ENCODE peak calls at places on chromosomes 5 and 9, in ten cellular contexts. X is activated naive CD4-positive, alpha-beta T cell treated with Interleukin-2 at 50 U/mL for 16 hours; Y is GM04504; C is stimulated activated naive B cell treated with anti-CD40 and anti-IgM and Interleukin-4, amounts not matched to agents 10 μg/mL and 1 μg/mL and 100 μg/mL, for 72 hours; W is fibroblast of lung; Q is adrenal gland; S is AG10803; U is bronchial epithelial cell; R is COR-L47; N is fibroblast of villous mesenchyme. E is an unnamed sample.

GRCh38 chr9:3788211-3788610 is 262.4 kb upstream of the RFX3 start:
- DNase-seq in X (no peak), C (no peak), R (no peak), S (no peak), Q (no peak), W (no peak), U (no peak), Y (no peak), N (no peak), E (no peak)

GRCh38 chr5:105619725-105620124 is 2051.0 kb downstream of the EFNA5 start:
- DNase-seq in Y (no peak), R (no peak), X (no peak), S (no peak), U (no peak), C (no peak), N (no peak), Q (no peak), W (no peak), E (no peak)

GRCh38 chr9:119961774-119962408 is 592.7 kb upstream of the BRINP1 start:
- DNase-seq in Y (no peak), U (peak), W (no peak), Q (peak), X (no peak), N (peak), S (no peak), C (no peak), R (no peak), E (peak)

GRCh38 chr9:122941560-122942234 is 877 bp downstream of the RABGAP1 start:
- DNase-seq in S (peak), Q (peak), N (peak), Y (peak), W (peak), R (no peak), C (peak), X (no peak), U (peak), E (peak)

GRCh38 chr5:3325206-3325605 is 270.4 kb upstream of the IRX1 start:
- DNase-seq in C (no peak), W (peak), Y (no peak), N (no peak), S (peak), R (no peak), U (peak), Q (no peak), X (no peak), E (no peak)

GRCh38 chr9:82127993-82128710 is 139.6 kb downstream of the SPATA31D1 start:
- DNase-seq in U (no peak), S (no peak), Q (no peak), C (peak), R (no peak), Y (no peak), X (no peak), N (no peak), W (no peak), E (no peak)

GRCh38 chr9:135608294-135608998 is 30.9 kb downstream of the GLT6D1 start:
- DNase-seq in R (no peak), C (no peak), W (no peak), X (no peak), Q (no peak), Y (no peak), S (no peak), U (no peak), N (no peak), E (no peak)

GRCh38 chr5:98769006-98769255 is 4.5 kb upstream of the RGMB start:
- DNase-seq in Q (no peak), W (no peak), S (no peak), R (peak), Y (no peak), X (peak), C (peak), U (no peak), N (no peak), E (no peak)

GRCh38 chr5:92994392-92994791 is 586.6 kb downstream of the NR2F1-AS1 start:
- DNase-seq in Y (no peak), W (no peak), R (no peak), N (no peak), X (no peak), S (no peak), Q (no peak), C (no peak), U (no peak), E (no peak)

GRCh38 chr9:92641092-92641809 is 28.7 kb downstream of the IPPK start:
- DNase-seq in N (no peak), W (no peak), X (no peak), Y (no peak), Q (no peak), C (no peak), U (no peak), R (no peak), S (no peak), E (no peak)

GRCh38 chr5:80487829-80488708 is at the start of gene FAM151B:
- DNase-seq in N (peak), U (peak), Y (peak), R (peak), Q (peak), S (peak), X (peak), C (peak), W (peak), E (peak)

GRCh38 chr5:159453209-159453608 is 122.9 kb upstream of the IL12B start:
- DNase-seq in U (no peak), X (no peak), N (no peak), S (no peak), R (no peak), W (no peak), C (no peak), Q (no peak), Y (no peak), E (no peak)

GRCh38 chr5:154117050-154117449 is 73.5 kb upstream of the GALNT10 start:
- DNase-seq in R (peak), S (no peak), Y (no peak), Q (no peak), C (no peak), X (no peak), W (no peak), U (peak), N (no peak), E (no peak)

GRCh38 chr5:132055808-132056609 is 4.4 kb upstream of the IL3 start:
- DNase-seq in R (no peak), C (no peak), U (no peak), W (no peak), S (no peak), Y (no peak), N (no peak), X (peak), Q (no peak), E (no peak)

GRCh38 chr5:177410575-177410974 is 1.2 kb upstream of the F12 start:
- DNase-seq in Q (no peak), Y (no peak), W (no peak), S (no peak), C (no peak), N (no peak), R (no peak), U (no peak), X (no peak), E (no peak)

GRCh38 chr5:75468593-75468992 is 42.8 kb downstream of the CERT1 start:
- DNase-seq in X (no peak), Y (no peak), N (no peak), R (no peak), S (no peak), C (no peak), Q (no peak), W (no peak), U (no peak), E (no peak)

GRCh38 chr9:133619791-133620190 is 10.6 kb upstream of the FAM163B start:
- DNase-seq in W (no peak), C (peak), R (no peak), U (no peak), Y (no peak), S (no peak), X (peak), N (peak), Q (no peak), E (no peak)